ENCODE peak calls at places on chromosome 17, in seven cellular contexts. One of them, this sample, is unnamed. For H3K4me1, the result is how much of the 10 kb centered on the place peaks cover.

GRCh38 chr17:41835800-41836549 is at the start of gene NT5C3B:
- DNase-seq in mesendoderm: peak
- DNase-seq in mammary epithelial cell: peak
- DNase-seq in HCT116: peak
- DNase-seq in fibroblast of lung: no peak
- DNase-seq in H9: peak
- DNase-seq in neural progenitor cell: peak
- DNase-seq in this sample: peak

GRCh38 chr17:3036800-3037199 is 26.6 kb downstream of the OR1D5 start:
- DNase-seq in mesendoderm: no peak
- DNase-seq in mammary epithelial cell: no peak
- DNase-seq in HCT116: no peak
- DNase-seq in fibroblast of lung: no peak
- DNase-seq in H9: no peak
- DNase-seq in neural progenitor cell: no peak
- DNase-seq in this sample: no peak

GRCh38 chr17:41660221-41660711 is 28.4 kb upstream of the EIF1 start:
- DNase-seq in mesendoderm: no peak
- DNase-seq in mammary epithelial cell: no peak
- DNase-seq in HCT116: no peak
- DNase-seq in fibroblast of lung: no peak
- DNase-seq in H9: no peak
- DNase-seq in neural progenitor cell: no peak
- DNase-seq in this sample: no peak

GRCh38 chr17:8237175-8237574 is 10.7 kb downstream of the CTC1 start:
- DNase-seq in mesendoderm: no peak
- DNase-seq in mammary epithelial cell: no peak
- DNase-seq in HCT116: no peak
- DNase-seq in fibroblast of lung: no peak
- DNase-seq in H9: no peak
- DNase-seq in neural progenitor cell: no peak
- DNase-seq in this sample: no peak

GRCh38 chr17:49588726-49589555 is 13.3 kb downstream of the NXPH3 start:
- DNase-seq in mesendoderm: no peak
- DNase-seq in mammary epithelial cell: no peak
- DNase-seq in HCT116: no peak
- DNase-seq in fibroblast of lung: peak
- DNase-seq in H9: no peak
- DNase-seq in neural progenitor cell: no peak
- DNase-seq in this sample: no peak

GRCh38 chr17:29715680-29716079 is 93.0 kb upstream of the CORO6 start:
- DNase-seq in mesendoderm: peak
- DNase-seq in mammary epithelial cell: no peak
- DNase-seq in HCT116: no peak
- DNase-seq in fibroblast of lung: no peak
- DNase-seq in H9: no peak
- DNase-seq in neural progenitor cell: no peak
- DNase-seq in this sample: no peak

GRCh38 chr17:39183045-39183444 is 14.4 kb downstream of the CACNB1 start:
- DNase-seq in mesendoderm: no peak
- DNase-seq in mammary epithelial cell: no peak
- DNase-seq in HCT116: no peak
- DNase-seq in fibroblast of lung: no peak
- DNase-seq in H9: no peak
- DNase-seq in neural progenitor cell: no peak
- DNase-seq in this sample: no peak

GRCh38 chr17:71023631-71024030 is 854.3 kb downstream of the KCNJ2 start:
- DNase-seq in mesendoderm: no peak
- DNase-seq in mammary epithelial cell: no peak
- DNase-seq in HCT116: no peak
- DNase-seq in fibroblast of lung: peak
- DNase-seq in H9: no peak
- DNase-seq in neural progenitor cell: peak
- DNase-seq in this sample: no peak

GRCh38 chr17:8629371-8630226 is 926 bp downstream of the MYH10 start:
- DNase-seq in mesendoderm: peak
- DNase-seq in mammary epithelial cell: peak
- DNase-seq in HCT116: no peak
- DNase-seq in fibroblast of lung: peak
- DNase-seq in H9: peak
- DNase-seq in neural progenitor cell: peak
- DNase-seq in this sample: peak

GRCh38 chr17:69637399-69638165 is 223.1 kb downstream of the MAP2K6 start:
- DNase-seq in mesendoderm: no peak
- DNase-seq in mammary epithelial cell: peak
- DNase-seq in HCT116: no peak
- DNase-seq in fibroblast of lung: peak
- DNase-seq in H9: no peak
- DNase-seq in neural progenitor cell: peak
- DNase-seq in this sample: no peak

GRCh38 chr17:42289863-42290165 is 1.5 kb downstream of the STAT5A start:
- DNase-seq in mesendoderm: no peak
- DNase-seq in mammary epithelial cell: no peak
- DNase-seq in HCT116: no peak
- DNase-seq in fibroblast of lung: no peak
- DNase-seq in H9: no peak
- DNase-seq in neural progenitor cell: no peak
- DNase-seq in this sample: no peak

GRCh38 chr17:40817103-40817682 is 5.2 kb downstream of the KRT10 start:
- DNase-seq in mesendoderm: no peak
- DNase-seq in mammary epithelial cell: no peak
- DNase-seq in HCT116: no peak
- DNase-seq in fibroblast of lung: no peak
- DNase-seq in H9: no peak
- DNase-seq in neural progenitor cell: no peak
- DNase-seq in this sample: no peak

GRCh38 chr17:47694018-47694817 is at the start of gene TBKBP1:
- DNase-seq in mesendoderm: peak
- DNase-seq in mammary epithelial cell: no peak
- DNase-seq in HCT116: no peak
- DNase-seq in fibroblast of lung: peak
- DNase-seq in H9: peak
- DNase-seq in neural progenitor cell: peak
- DNase-seq in this sample: peak

GRCh38 chr17:70343134-70343533 is 173.8 kb downstream of the KCNJ2 start:
- DNase-seq in mesendoderm: no peak
- DNase-seq in mammary epithelial cell: no peak
- DNase-seq in HCT116: no peak
- DNase-seq in fibroblast of lung: no peak
- DNase-seq in H9: no peak
- DNase-seq in neural progenitor cell: no peak
- DNase-seq in this sample: no peak

GRCh38 chr17:42608692-42609181 is 437 bp downstream of the RETREG3 start:
- DNase-seq in mesendoderm: no peak
- DNase-seq in mammary epithelial cell: no peak
- DNase-seq in HCT116: no peak
- DNase-seq in fibroblast of lung: no peak
- DNase-seq in H9: no peak
- DNase-seq in neural progenitor cell: peak
- DNase-seq in this sample: no peak

GRCh38 chr17:47119746-47120520 is 69.2 kb downstream of the CDC27 start:
- DNase-seq in mesendoderm: peak
- DNase-seq in mammary epithelial cell: peak
- DNase-seq in HCT116: peak
- DNase-seq in fibroblast of lung: peak
- DNase-seq in H9: no peak
- DNase-seq in neural progenitor cell: no peak
- DNase-seq in this sample: no peak

GRCh38 chr17:42553866-42554249 is 1.1 kb downstream of the HSD17B1 start:
- DNase-seq in mesendoderm: no peak
- DNase-seq in mammary epithelial cell: peak
- DNase-seq in HCT116: no peak
- DNase-seq in fibroblast of lung: no peak
- DNase-seq in H9: no peak
- DNase-seq in neural progenitor cell: no peak
- DNase-seq in this sample: no peak

GRCh38 chr17:9150407-9151090 is 129.2 kb downstream of the NTN1 start:
- DNase-seq in mesendoderm: no peak
- DNase-seq in mammary epithelial cell: no peak
- DNase-seq in HCT116: no peak
- DNase-seq in fibroblast of lung: no peak
- DNase-seq in H9: no peak
- DNase-seq in neural progenitor cell: peak
- DNase-seq in this sample: no peak

GRCh38 chr17:7930841-7931631 is 710 bp downstream of the TRAPPC1 start:
- DNase-seq in mesendoderm: no peak
- DNase-seq in mammary epithelial cell: no peak
- DNase-seq in HCT116: no peak
- DNase-seq in fibroblast of lung: no peak
- DNase-seq in H9: no peak
- DNase-seq in neural progenitor cell: no peak
- DNase-seq in this sample: no peak

GRCh38 chr17:49574283-49574892 is 1.3 kb upstream of the NXPH3 start:
- DNase-seq in mesendoderm: no peak
- DNase-seq in mammary epithelial cell: no peak
- DNase-seq in HCT116: no peak
- DNase-seq in fibroblast of lung: no peak
- DNase-seq in H9: no peak
- DNase-seq in neural progenitor cell: no peak
- DNase-seq in this sample: no peak

GRCh38 chr17:44362964-44363612 is 565 bp downstream of the FAM171A2 start:
- DNase-seq in mesendoderm: no peak
- DNase-seq in mammary epithelial cell: no peak
- DNase-seq in HCT116: no peak
- DNase-seq in fibroblast of lung: no peak
- DNase-seq in H9: no peak
- DNase-seq in neural progenitor cell: peak
- DNase-seq in this sample: no peak

GRCh38 chr17:67836205-67836987 is 11.1 kb downstream of the BPTF start:
- DNase-seq in mesendoderm: no peak
- DNase-seq in mammary epithelial cell: no peak
- DNase-seq in HCT116: no peak
- DNase-seq in fibroblast of lung: peak
- DNase-seq in H9: no peak
- DNase-seq in neural progenitor cell: no peak
- DNase-seq in this sample: no peak

GRCh38 chr17:57868007-57868774 is 18.3 kb upstream of the MRPS23 start:
- DNase-seq in mesendoderm: peak
- DNase-seq in mammary epithelial cell: peak
- DNase-seq in HCT116: peak
- DNase-seq in fibroblast of lung: peak
- DNase-seq in H9: peak
- DNase-seq in neural progenitor cell: peak
- DNase-seq in this sample: peak

GRCh38 chr17:78883533-78884131 is 19.4 kb downstream of the CEP295NL start:
- DNase-seq in mesendoderm: peak
- DNase-seq in mammary epithelial cell: peak
- DNase-seq in HCT116: peak
- DNase-seq in fibroblast of lung: peak
- DNase-seq in H9: peak
- DNase-seq in neural progenitor cell: peak
- DNase-seq in this sample: peak
- H3K9ac ChIP-seq in mesendoderm: peak
- H3K9ac ChIP-seq in mammary epithelial cell: peak
- H3K9ac ChIP-seq in HCT116: peak
- H3K9ac ChIP-seq in fibroblast of lung: peak
- H3K9ac ChIP-seq in H9: no peak
- H3K9ac ChIP-seq in neural progenitor cell: no peak
- H3K9ac ChIP-seq in this sample: peak

GRCh38 chr17:30961213-30962188 is 9.3 kb upstream of the RNF135 start:
- DNase-seq in mesendoderm: no peak
- DNase-seq in mammary epithelial cell: no peak
- DNase-seq in HCT116: no peak
- DNase-seq in fibroblast of lung: no peak
- DNase-seq in H9: no peak
- DNase-seq in neural progenitor cell: peak
- DNase-seq in this sample: no peak

GRCh38 chr17:30956764-30957374 is 14.0 kb upstream of the RNF135 start:
- DNase-seq in mesendoderm: peak
- DNase-seq in mammary epithelial cell: no peak
- DNase-seq in HCT116: no peak
- DNase-seq in fibroblast of lung: peak
- DNase-seq in H9: peak
- DNase-seq in neural progenitor cell: peak
- DNase-seq in this sample: no peak

GRCh38 chr17:30958187-30958586 is 12.7 kb upstream of the RNF135 start:
- DNase-seq in mesendoderm: no peak
- DNase-seq in mammary epithelial cell: no peak
- DNase-seq in HCT116: no peak
- DNase-seq in fibroblast of lung: no peak
- DNase-seq in H9: no peak
- DNase-seq in neural progenitor cell: no peak
- DNase-seq in this sample: no peak

GRCh38 chr17:30954046-30954805 is 16.6 kb upstream of the RNF135 start:
- DNase-seq in mesendoderm: no peak
- DNase-seq in mammary epithelial cell: no peak
- DNase-seq in HCT116: no peak
- DNase-seq in fibroblast of lung: no peak
- DNase-seq in H9: no peak
- DNase-seq in neural progenitor cell: no peak
- DNase-seq in this sample: no peak

GRCh38 chr17:30957741-30958140 is 13.1 kb upstream of the RNF135 start:
- DNase-seq in mesendoderm: no peak
- DNase-seq in mammary epithelial cell: no peak
- DNase-seq in HCT116: no peak
- DNase-seq in fibroblast of lung: no peak
- DNase-seq in H9: no peak
- DNase-seq in neural progenitor cell: no peak
- DNase-seq in this sample: no peak
- H3K27ac ChIP-seq in mesendoderm: no peak
- H3K27ac ChIP-seq in mammary epithelial cell: no peak
- H3K27ac ChIP-seq in HCT116: no peak
- H3K27ac ChIP-seq in fibroblast of lung: no peak
- H3K27ac ChIP-seq in H9: no peak
- H3K27ac ChIP-seq in neural progenitor cell: no peak
- H3K27ac ChIP-seq in this sample: no peak

DNA sequence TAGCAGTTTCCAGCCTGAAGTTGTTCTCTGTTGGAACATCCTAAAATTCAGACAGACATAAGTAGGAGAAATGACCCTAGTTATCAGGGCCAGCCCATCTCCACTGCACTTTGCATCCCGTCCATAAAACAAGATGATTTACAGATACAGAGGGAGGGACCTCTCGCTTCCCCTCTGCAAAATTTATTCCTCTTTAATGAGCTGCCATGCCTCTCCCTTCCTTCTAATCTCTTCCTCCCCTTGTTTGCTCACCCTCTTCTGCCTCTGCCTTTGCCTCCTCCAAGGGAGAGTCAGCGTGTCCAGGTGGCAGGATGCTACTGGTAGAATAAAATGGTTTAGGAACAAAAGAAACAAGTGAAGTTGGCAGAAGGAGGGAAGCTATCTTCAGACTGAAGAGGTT is 351.3 kb downstream of the SOX9 start:
- DNase-seq in mesendoderm: no peak
- DNase-seq in mammary epithelial cell: no peak
- DNase-seq in HCT116: no peak
- DNase-seq in fibroblast of lung: no peak
- DNase-seq in H9: no peak
- DNase-seq in neural progenitor cell: no peak
- DNase-seq in this sample: no peak
- H3K4me1 ChIP-seq in mesendoderm: under half
- H3K4me1 ChIP-seq in mammary epithelial cell: under half
- H3K4me1 ChIP-seq in HCT116: under half
- H3K4me1 ChIP-seq in fibroblast of lung: under half
- H3K4me1 ChIP-seq in H9: under half
- H3K4me1 ChIP-seq in neural progenitor cell: under half
- H3K4me1 ChIP-seq in this sample: under half

DNA sequence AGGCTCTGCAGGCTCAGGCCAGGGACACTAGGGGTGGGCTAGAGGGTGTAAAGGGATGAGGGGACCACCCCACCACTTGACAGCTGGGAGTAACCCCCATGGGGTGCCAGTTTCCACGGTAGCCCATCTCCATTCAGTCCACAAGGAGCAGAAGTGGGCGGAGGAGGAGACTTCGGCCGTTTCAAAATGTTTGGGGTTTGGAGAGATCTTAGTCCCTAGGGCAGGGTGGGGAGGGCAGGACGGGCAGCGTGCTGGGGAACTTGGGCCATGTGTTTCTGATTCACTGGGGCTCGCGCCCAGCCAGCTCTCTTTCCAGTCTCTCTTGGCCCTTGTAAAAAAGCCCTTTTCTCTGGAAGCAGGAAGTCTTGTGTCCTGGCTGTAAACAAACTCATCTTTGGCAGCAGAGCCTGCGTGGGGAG is 8.3 kb downstream of the CYGB start:
- DNase-seq in mesendoderm: no peak
- DNase-seq in mammary epithelial cell: peak
- DNase-seq in HCT116: no peak
- DNase-seq in fibroblast of lung: peak
- DNase-seq in H9: no peak
- DNase-seq in neural progenitor cell: no peak
- DNase-seq in this sample: peak
- H3K9ac ChIP-seq in mesendoderm: no peak
- H3K9ac ChIP-seq in mammary epithelial cell: peak
- H3K9ac ChIP-seq in HCT116: no peak
- H3K9ac ChIP-seq in fibroblast of lung: peak
- H3K9ac ChIP-seq in H9: no peak
- H3K9ac ChIP-seq in neural progenitor cell: no peak
- H3K9ac ChIP-seq in this sample: peak

This sample was measured in colonic mucosa.